ENCODE peak calls at places on chromosome 3, in four cellular contexts. One of them, this sample, is unnamed.

GRCh38 chr3:124829819-124830554 is 57.2 kb downstream of the ITGB5 start:
- DNase-seq in transverse colon: no peak
- DNase-seq in IMR-90: no peak
- DNase-seq in epithelial cell of esophagus: no peak
- DNase-seq in this sample: no peak

GRCh38 chr3:14329842-14330241 is 72.6 kb upstream of the SLC6A6 start:
- DNase-seq in IMR-90: no peak
- DNase-seq in transverse colon: no peak
- DNase-seq in epithelial cell of esophagus: no peak
- DNase-seq in this sample: no peak

GRCh38 chr3:140077406-140077805 is 142.4 kb downstream of the CLSTN2 start:
- DNase-seq in transverse colon: no peak
- DNase-seq in IMR-90: no peak
- DNase-seq in epithelial cell of esophagus: no peak
- DNase-seq in this sample: no peak

GRCh38 chr3:101828289-101828688 is 21.0 kb upstream of the NFKBIZ start:
- DNase-seq in transverse colon: no peak
- DNase-seq in epithelial cell of esophagus: no peak
- DNase-seq in IMR-90: no peak
- DNase-seq in this sample: peak

GRCh38 chr3:193347507-193348501 is 30.7 kb downstream of the ATP13A5 start:
- DNase-seq in IMR-90: no peak
- DNase-seq in epithelial cell of esophagus: peak
- DNase-seq in transverse colon: no peak
- DNase-seq in this sample: no peak

GRCh38 chr3:11600501-11601282 is 43.0 kb downstream of the VGLL4 start:
- DNase-seq in epithelial cell of esophagus: peak
- DNase-seq in IMR-90: peak
- DNase-seq in transverse colon: peak
- DNase-seq in this sample: peak

GRCh38 chr3:4656646-4657318 is 163.6 kb downstream of the ITPR1 start:
- DNase-seq in epithelial cell of esophagus: no peak
- DNase-seq in IMR-90: no peak
- DNase-seq in transverse colon: no peak
- DNase-seq in this sample: no peak

GRCh38 chr3:169822091-169822490 is 9.4 kb upstream of the LRRC34 start:
- DNase-seq in epithelial cell of esophagus: no peak
- DNase-seq in IMR-90: no peak
- DNase-seq in transverse colon: no peak
- DNase-seq in this sample: no peak

GRCh38 chr3:181383760-181384159 is 328.0 kb upstream of the SOX2 start:
- DNase-seq in IMR-90: no peak
- DNase-seq in transverse colon: no peak
- DNase-seq in epithelial cell of esophagus: no peak
- DNase-seq in this sample: no peak

GRCh38 chr3:140177943-140178342 is 243.0 kb downstream of the CLSTN2 start:
- DNase-seq in transverse colon: no peak
- DNase-seq in IMR-90: no peak
- DNase-seq in epithelial cell of esophagus: no peak
- DNase-seq in this sample: no peak

GRCh38 chr3:25812644-25813043 is 22.8 kb downstream of the OXSM start:
- DNase-seq in epithelial cell of esophagus: no peak
- DNase-seq in transverse colon: no peak
- DNase-seq in IMR-90: no peak
- DNase-seq in this sample: no peak

GRCh38 chr3:139534992-139535879 is 4.3 kb downstream of the RBP1 start:
- DNase-seq in IMR-90: peak
- DNase-seq in epithelial cell of esophagus: peak
- DNase-seq in transverse colon: no peak
- DNase-seq in this sample: no peak

GRCh38 chr3:48692551-48692950 is 6.8 kb upstream of the NCKIPSD start:
- DNase-seq in transverse colon: no peak
- DNase-seq in epithelial cell of esophagus: peak
- DNase-seq in IMR-90: peak
- DNase-seq in this sample: peak

GRCh38 chr3:52221563-52222318 is 3.7 kb downstream of the TLR9 start:
- DNase-seq in transverse colon: no peak
- DNase-seq in epithelial cell of esophagus: no peak
- DNase-seq in IMR-90: no peak
- DNase-seq in this sample: no peak

GRCh38 chr3:21170964-21171363 is 580.0 kb downstream of the ZNF385D start:
- DNase-seq in epithelial cell of esophagus: peak
- DNase-seq in transverse colon: no peak
- DNase-seq in IMR-90: no peak
- DNase-seq in this sample: no peak

GRCh38 chr3:46501702-46502101 is 3.9 kb downstream of the RTP3 start:
- DNase-seq in epithelial cell of esophagus: no peak
- DNase-seq in transverse colon: no peak
- DNase-seq in IMR-90: peak
- DNase-seq in this sample: peak